ENCODE peak calls at places on chromosomes 3 and 15, in six cellular contexts. W is stimulated activated CD4-positive, alpha-beta T cell treated with anti-CD3 and anti-CD28 coated beads, Interleukin-1b, Interleukin-23, amount 100 ng/mL, for 1 hour; I is HEK293T; Y is GM03348; L is GDM1; Q is T1000. U is an unnamed sample.

GRCh38 chr15:88794001-88794400 is 9.2 kb upstream of the ACAN start:
- DNase-seq in W (no peak), I (no peak), Y (no peak), L (no peak), Q (no peak), U (no peak)

GRCh38 chr3:16048435-16049318 is 125.8 kb upstream of the GALNT15 start:
- DNase-seq in W (no peak), I (peak), Y (peak), L (peak), Q (peak), U (peak)

GRCh38 chr15:71683401-71684274 is 126.7 kb upstream of the NR2E3 start:
- DNase-seq in W (no peak), I (no peak), Y (peak), L (no peak), Q (no peak), U (no peak)

GRCh38 chr3:151558621-151559020 is 97.8 kb upstream of the IGSF10 start:
- DNase-seq in W (no peak), I (no peak), Y (peak), L (no peak), Q (no peak), U (no peak)

GRCh38 chr15:78049691-78050440 is 27.6 kb downstream of the TBC1D2B start:
- DNase-seq in W (peak), I (no peak), Y (peak), L (peak), Q (no peak), U (no peak)

GRCh38 chr15:70348581-70349344 is 251.0 kb upstream of the TLE3 start:
- DNase-seq in W (no peak), I (no peak), Y (no peak), L (no peak), Q (no peak), U (no peak)

GRCh38 chr15:33007295-33007855 is 187.1 kb downstream of the FMN1 start:
- DNase-seq in W (no peak), I (peak), Y (peak), L (no peak), Q (no peak), U (no peak)

GRCh38 chr3:155248531-155249187 is 44.8 kb downstream of the STRIT1 start:
- DNase-seq in W (no peak), I (no peak), Y (no peak), L (no peak), Q (no peak), U (no peak)

GRCh38 chr15:93228546-93228945 is 139.5 kb upstream of the RGMA start:
- DNase-seq in W (no peak), I (no peak), Y (no peak), L (no peak), Q (no peak), U (no peak)

GRCh38 chr3:30689202-30689641 is 82.8 kb downstream of the TGFBR2 start:
- DNase-seq in W (no peak), I (no peak), Y (peak), L (no peak), Q (peak), U (no peak)

GRCh38 chr3:72821170-72821781 is 27.0 kb downstream of the SHQ1 start:
- DNase-seq in W (no peak), I (no peak), Y (no peak), L (peak), Q (no peak), U (no peak)

GRCh38 chr15:78671626-78672211 is 30.7 kb upstream of the CHRNB4 start:
- DNase-seq in W (no peak), I (no peak), Y (no peak), L (no peak), Q (no peak), U (peak)

GRCh38 chr3:32872487-32873382 is 54.9 kb downstream of the TRIM71 start:
- DNase-seq in W (no peak), I (no peak), Y (no peak), L (no peak), Q (no peak), U (no peak)

GRCh38 chr3:129002573-129003569 is 1.8 kb downstream of the EFCC1 start:
- DNase-seq in W (no peak), I (no peak), Y (no peak), L (no peak), Q (no peak), U (no peak)

U was measured in cerebellum.